ENCODE peak calls at places on chromosomes 5 and 9, in eight cellular contexts. I is activated T-cell treated with anti-CD3 and anti-CD28 coated beads, Interleukin-2, amount 50 U/mL, for 4 hours; Z is stromal cell of bone marrow; Y is activated naive CD4-positive, alpha-beta T cell; O is left colon; N is kidney tubule cell; T is germinal center; W is NCI-H1417. L is an unnamed sample.

GRCh38 chr9:115923903-115924668 is 229.5 kb upstream of the PAPPA start:
- DNase-seq in Z (no peak), N (peak), I (no peak), T (no peak), W (no peak), O (no peak), Y (no peak), L (no peak)

GRCh38 chr5:74288448-74289109 is 351.9 kb downstream of the ENC1 start:
- DNase-seq in I (no peak), W (no peak), T (no peak), Z (no peak), Y (no peak), N (no peak), O (no peak), L (no peak)

GRCh38 chr9:35716236-35716635 is 15.8 kb downstream of the TLN1 start:
- DNase-seq in I (no peak), Y (no peak), T (no peak), O (no peak), Z (no peak), W (no peak), N (no peak), L (no peak)

GRCh38 chr5:98816574-98817222 is 43.2 kb downstream of the RGMB start:
- DNase-seq in Y (no peak), W (peak), T (no peak), N (peak), I (no peak), O (peak), Z (no peak), L (no peak)

GRCh38 chr5:178074266-178074952 is 38.9 kb upstream of the N4BP3 start:
- DNase-seq in Y (no peak), W (no peak), O (no peak), T (no peak), Z (no peak), N (no peak), I (no peak), L (no peak)

GRCh38 chr9:134294228-134295071 is 31.8 kb upstream of the RXRA start:
- DNase-seq in O (peak), W (peak), Z (no peak), T (no peak), N (peak), Y (no peak), I (no peak), L (no peak)

GRCh38 chr5:19538607-19539006 is 449.4 kb downstream of the CDH18 start:
- DNase-seq in I (no peak), N (no peak), O (no peak), Z (no peak), T (no peak), W (no peak), Y (no peak), L (no peak)

GRCh38 chr9:69370430-69370829 is 45.4 kb downstream of the ENTREP1 start:
- DNase-seq in W (no peak), Z (no peak), N (peak), I (no peak), Y (no peak), O (no peak), T (no peak), L (peak)

L was measured in RCC 7860.